ENCODE peak calls at places on chromosomes 4 and X, in seven cellular contexts. Z is uterus, G is epithelial cell of proximal tubule, V is endodermal cell, F is astrocyte of the cerebellum, L is astrocyte of the spinal cord, R is HepG2. B is an unnamed sample.

GRCh38 chr4:73593631-73594241 is 26.5 kb downstream of the RASSF6 start:
- DNase-seq in L (peak; percentile 43), R (peak; percentile 39), V (no peak), Z (no peak), F (no peak), G (no peak), B (peak; percentile 53)

GRCh38 chrX:75655627-75656026 is 129.4 kb downstream of the MAGEE2 start:
- DNase-seq in G (no peak), L (no peak), Z (no peak), R (no peak), V (no peak), F (no peak), B (no peak)

GRCh38 chr4:39933689-39934590 is 43.8 kb downstream of the PDS5A start:
- DNase-seq in L (peak; percentile 53), Z (no peak), F (peak; percentile 40), R (no peak), G (no peak), V (no peak), B (peak; percentile 22)

GRCh38 chr4:17030543-17030942 is 132.1 kb upstream of the LDB2 start:
- DNase-seq in R (no peak), F (peak; percentile 90), L (peak; percentile 92), V (no peak), G (peak; percentile 83), Z (peak; percentile 35), B (no peak)

GRCh38 chr4:167786504-167786903 is 305.8 kb upstream of the ANXA10 start:
- DNase-seq in L (no peak), F (no peak), R (no peak), Z (no peak), V (no peak), G (no peak), B (no peak)

GRCh38 chrX:2913118-2913517 is 16.0 kb downstream of the ARSD start:
- DNase-seq in G (no peak), F (no peak), Z (no peak), V (peak; percentile 71), L (no peak), R (no peak), B (no peak)

GRCh38 chrX:21725498-21725897 is 32.4 kb downstream of the SMPX start:
- DNase-seq in Z (no peak), R (peak; percentile 27), L (peak; percentile 33), F (no peak), V (no peak), G (no peak), B (no peak)

GRCh38 chr4:140557831-140558435 is 10.8 kb downstream of the UCP1 start:
- DNase-seq in Z (no peak), F (no peak), G (no peak), V (no peak), L (no peak), R (no peak), B (no peak)

GRCh38 chr4:87975466-87975865 is at the start of gene SPP1:
- DNase-seq in L (peak; percentile 37), Z (no peak), F (peak; percentile 11), R (peak; percentile 66), V (peak; percentile 90), G (peak; percentile 92), B (peak; percentile 4)

DNA sequence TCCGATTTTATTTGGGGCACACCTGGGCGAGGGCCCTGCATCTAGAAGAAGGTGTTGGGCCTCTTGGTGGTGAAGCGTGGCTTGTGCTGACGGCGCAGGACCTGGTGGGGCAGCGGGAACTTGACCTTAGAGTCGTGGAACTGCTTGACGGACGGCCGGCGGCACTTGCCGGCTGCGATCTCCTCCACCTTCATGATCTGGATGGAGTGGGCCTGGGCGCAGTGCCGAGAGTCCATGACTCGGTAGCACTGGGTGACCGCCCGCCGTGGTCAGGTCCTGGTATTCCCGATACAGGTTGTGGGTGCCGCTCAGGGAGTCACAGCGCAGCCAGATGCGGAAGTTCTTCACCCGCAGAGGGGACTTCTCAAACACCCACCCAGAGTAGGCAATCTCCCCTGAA is 56.8 kb upstream of the ALG13 start:
- DNase-seq in R (no peak), G (no peak), L (no peak), F (no peak), Z (no peak), V (no peak), B (no peak)
- H3K4me3 ChIP-seq in R (no peak overlapping the region), G (no peak overlapping the region), L (no peak overlapping the region), F (no peak overlapping the region), Z (no peak overlapping the region), V (no peak overlapping the region), B (no peak overlapping the region)

GRCh38 chr4:81351653-81352455 is 119.9 kb downstream of the RASGEF1B start:
- DNase-seq in L (peak; percentile 84), G (no peak), V (peak; percentile 92), R (peak; percentile 42), F (peak; percentile 77), Z (peak; percentile 55), B (peak; percentile 79)
- TF ChIP-seq CTCF in L (peak; percentile 93), G (peak; percentile 96), V (peak; percentile 95), R (peak; percentile 83), F (peak; percentile 93), Z (peak; percentile 82), B (peak; percentile 88)

DNA sequence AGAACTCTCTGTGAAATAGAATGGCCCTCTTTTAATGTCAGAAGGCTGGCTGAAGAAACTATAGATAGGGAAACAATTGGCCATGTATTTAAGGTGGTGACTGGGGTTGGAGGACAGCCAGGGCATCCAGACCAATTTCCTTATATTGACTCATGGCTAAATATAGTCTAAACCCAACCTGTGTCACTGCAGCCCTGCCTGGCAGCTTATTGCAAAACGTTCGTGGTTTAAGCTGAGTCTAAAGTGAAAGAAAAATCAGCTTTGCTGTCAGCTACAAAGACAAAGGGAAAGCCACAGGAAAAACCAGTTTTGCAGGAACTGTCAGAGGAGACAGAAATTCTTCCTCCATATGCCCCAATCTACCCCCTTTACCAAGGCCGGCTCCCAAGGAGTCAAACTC is 902.8 kb upstream of the NDST4 start:
- DNase-seq in G (no peak), Z (no peak), L (peak; percentile 52), R (no peak), V (no peak), F (peak; percentile 8), B (peak; percentile 29)
- H3K4me3 ChIP-seq in G (no peak overlapping the region), Z (no peak overlapping the region), L (no peak overlapping the region), R (no peak overlapping the region), V (peak overlapping the region; percentile 3), F (no peak overlapping the region), B (no peak overlapping the region)

GRCh38 chr4:107577743-107578142 is 142.3 kb downstream of the PAPSS1 start:
- DNase-seq in V (no peak), G (no peak), F (no peak), L (no peak), R (no peak), Z (no peak), B (no peak)

GRCh38 chr4:107578321-107578720 is 141.7 kb downstream of the PAPSS1 start:
- DNase-seq in V (no peak), L (peak; percentile 27), F (no peak), R (no peak), Z (no peak), G (no peak), B (no peak)

GRCh38 chr4:107575243-107575642 is 144.8 kb downstream of the PAPSS1 start:
- DNase-seq in F (no peak), Z (no peak), R (no peak), L (no peak), G (no peak), V (no peak), B (no peak)

DNA sequence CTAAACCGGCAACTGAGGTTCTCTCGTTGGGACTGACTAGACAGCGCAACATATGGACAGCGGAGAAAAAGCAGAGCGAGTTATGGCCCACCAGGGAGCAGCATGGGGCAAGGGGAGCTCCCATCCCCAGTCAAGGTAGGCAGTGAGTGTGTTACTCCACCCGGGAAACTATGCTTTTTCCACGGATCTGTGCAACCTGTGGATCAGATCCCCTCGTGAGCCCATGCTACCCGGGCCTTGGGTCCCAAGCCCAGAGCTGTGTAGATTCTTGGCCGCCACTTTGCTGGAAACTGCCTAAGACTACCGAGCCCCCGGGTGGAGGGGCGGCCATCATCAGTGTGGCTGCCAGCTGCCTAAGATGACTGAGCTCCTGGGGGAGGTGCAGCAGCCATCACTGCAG is 140.9 kb downstream of the PAPSS1 start:
- DNase-seq in R (peak; percentile 50), Z (no peak), F (no peak), V (no peak), G (no peak), L (no peak), B (no peak)
- TF ChIP-seq CTCF in R (peak; percentile 89), Z (no peak), F (no peak), V (peak; percentile 42), G (no peak), L (no peak), B (no peak)